ENCODE peak calls at places on chromosomes 6 and 20, in six cellular contexts. O is tibial artery, X is tibial nerve, S is adrenal gland, M is uterus, K is MM.1S. V is an unnamed sample.
A peak's percentile ranks its signal among the peaks of the same experiment; 100 is the strongest.

GRCh38 chr20:14284443-14284842 is 53.0 kb downstream of the FLRT3 start:
- DNase-seq in O (no peak), X (no peak), S (no peak), M (no peak), K (no peak), V (no peak)

GRCh38 chr6:2982464-2983121 is 11.2 kb upstream of the SERPINB6 start:
- DNase-seq in O (no peak), X (no peak), S (no peak), M (no peak), K (no peak), V (no peak)

GRCh38 chr6:89183294-89183693 is 33.9 kb downstream of the GABRR1 start:
- DNase-seq in O (no peak), X (no peak), S (no peak), M (no peak), K (no peak), V (no peak)

GRCh38 chr20:45515147-45515913 is at the start of gene SPINT3:
- DNase-seq in O (no peak), X (no peak), S (no peak), M (no peak), K (no peak), V (no peak)

GRCh38 chr6:27604986-27605385 is 132.1 kb upstream of the ZNF184 start:
- DNase-seq in O (no peak), X (no peak), S (no peak), M (no peak), K (no peak), V (no peak)

GRCh38 chr20:4329232-4329631 is 313.9 kb upstream of the RNF24 start:
- DNase-seq in O (no peak), X (no peak), S (no peak), M (no peak), K (no peak), V (no peak)

GRCh38 chr6:97240222-97240621 is 42.8 kb downstream of the MMS22L start:
- DNase-seq in O (no peak), X (no peak), S (no peak), M (no peak), K (no peak), V (peak; percentile 40)

GRCh38 chr20:58973179-58973578 is 7.9 kb upstream of the NELFCD start:
- DNase-seq in O (no peak), X (no peak), S (no peak), M (no peak), K (no peak), V (no peak)

GRCh38 chr6:8047466-8048292 is 16.5 kb downstream of the BLOC1S5 start:
- DNase-seq in O (no peak), X (no peak), S (no peak), M (no peak), K (no peak), V (no peak)

GRCh38 chr20:35285806-35286076 is 1.2 kb upstream of the EIF6 start:
- DNase-seq in O (no peak), X (no peak), S (no peak), M (no peak), K (no peak), V (no peak)

GRCh38 chr6:163085426-163085825 is 329.1 kb upstream of the QKI start:
- DNase-seq in O (no peak), X (no peak), S (no peak), M (no peak), K (no peak), V (no peak)

GRCh38 chr6:26020983-26021349 is 58.4 kb downstream of the TRIM38 start:
- DNase-seq in O (peak; percentile 62), X (no peak), S (no peak), M (peak; percentile 62), K (no peak), V (peak; percentile 55)

DNA sequence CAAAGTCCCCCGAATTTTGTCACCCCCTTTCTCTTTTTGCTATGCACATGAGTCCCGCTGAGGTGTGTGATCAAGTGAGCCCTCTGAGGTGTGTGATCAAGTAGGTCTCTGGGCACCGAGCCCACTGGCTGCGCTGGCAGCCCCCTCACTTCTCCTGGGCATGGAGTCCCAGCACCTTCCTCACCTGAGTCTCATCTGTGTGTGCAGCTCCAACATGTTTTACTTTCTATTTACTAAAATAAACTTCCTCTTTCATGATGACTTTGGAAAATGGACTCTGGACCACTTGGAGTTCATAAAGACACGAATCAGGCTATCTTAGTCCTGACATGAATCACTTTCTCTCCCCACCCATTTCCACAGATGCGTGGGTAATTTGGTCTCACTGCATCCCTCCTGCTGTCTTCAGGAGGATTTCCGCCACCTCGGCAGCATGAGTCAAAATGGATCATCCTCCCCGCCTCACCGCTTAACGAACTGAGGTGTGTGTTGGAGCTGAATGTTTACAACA is 39.8 kb downstream of the PRDM1 start:
- DNase-seq in O (no peak), X (no peak), S (no peak), M (no peak), K (no peak), V (no peak)
- H3K4me3 ChIP-seq in O (no peak overlapping the region), X (no peak overlapping the region), S (no peak overlapping the region), M (no peak overlapping the region), K (no peak overlapping the region), V (no peak overlapping the region)

DNA sequence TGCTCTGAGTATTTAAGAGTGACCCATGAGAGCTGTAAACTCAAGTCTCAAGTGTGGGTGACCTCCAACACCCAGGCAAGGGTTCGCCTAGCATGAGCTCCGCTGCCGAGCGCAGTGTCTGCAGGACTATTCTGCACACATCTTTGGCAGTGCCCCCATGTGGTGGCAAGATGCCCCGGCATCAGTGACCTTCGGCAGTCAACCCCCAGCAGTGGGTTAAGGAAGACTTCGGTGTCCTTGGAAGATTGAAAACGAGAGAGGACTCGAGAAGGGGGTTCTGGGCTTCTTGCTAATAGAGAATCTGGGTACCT is 43.1 kb downstream of the RBM38 start:
- DNase-seq in O (no peak), X (no peak), S (no peak), M (no peak), K (no peak), V (no peak)
- TF ChIP-seq CTCF in O (no peak), X (no peak), S (no peak), M (no peak), K (peak; percentile 26), V (no peak)

GRCh38 chr6:159172066-159172465 is 2.9 kb downstream of the FNDC1 start:
- DNase-seq in O (no peak), X (no peak), S (no peak), M (no peak), K (no peak), V (peak; percentile 90)

GRCh38 chr6:159170333-159170672 is 1.1 kb downstream of the FNDC1 start:
- DNase-seq in O (no peak), X (no peak), S (no peak), M (no peak), K (no peak), V (peak; percentile 45)

GRCh38 chr6:159169193-159169555 is at the start of gene FNDC1:
- DNase-seq in O (no peak), X (no peak), S (peak; percentile 20), M (peak; percentile 23), K (no peak), V (peak; percentile 31)

GRCh38 chr6:159169557-159170332 is 545 bp downstream of the FNDC1 start:
- DNase-seq in O (no peak), X (no peak), S (peak; percentile 23), M (peak; percentile 23), K (no peak), V (peak; percentile 47)

DNA sequence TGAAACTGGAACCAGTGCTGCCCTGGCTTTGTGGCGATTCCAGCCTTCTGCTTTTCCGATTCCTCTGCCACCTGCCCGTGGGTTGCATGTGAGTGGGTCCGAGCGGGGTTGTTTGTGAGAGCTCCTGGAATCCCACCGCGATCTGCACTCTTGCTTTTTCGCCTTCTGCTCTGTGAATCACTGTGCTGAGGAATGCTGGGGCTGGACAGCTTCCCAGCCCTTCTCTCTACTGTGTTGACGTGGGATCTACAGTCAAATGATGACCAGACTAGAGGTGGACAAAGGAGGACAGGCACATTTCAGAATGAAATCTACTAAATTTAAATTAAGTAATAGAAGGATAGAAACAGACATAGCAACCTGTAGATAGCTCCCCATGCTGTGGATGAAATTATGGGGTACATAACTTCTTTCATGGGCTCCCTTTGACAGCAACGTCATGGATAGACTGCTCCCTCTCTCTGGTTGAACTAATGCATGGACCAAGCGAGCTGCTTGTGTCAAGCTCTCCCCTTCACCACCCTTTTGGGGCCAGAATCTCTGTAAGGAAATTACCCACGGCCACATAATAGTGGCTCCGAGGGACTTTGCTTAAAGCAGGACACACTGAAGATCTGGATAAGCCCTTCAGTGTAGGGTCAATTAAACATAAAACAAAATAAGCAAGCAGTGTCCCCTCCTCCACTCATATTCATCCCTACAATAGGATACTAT is 2.0 kb downstream of the FNDC1 start:
- DNase-seq in O (peak; percentile 30), X (no peak), S (peak; percentile 35), M (peak; percentile 29), K (no peak), V (peak; percentile 82)
- H3K4me3 ChIP-seq in O (peak overlapping the region; percentile 19), X (no peak overlapping the region), S (no peak overlapping the region), M (no peak overlapping the region), K (no peak overlapping the region), V (peak overlapping the region; percentile 60)

DNA sequence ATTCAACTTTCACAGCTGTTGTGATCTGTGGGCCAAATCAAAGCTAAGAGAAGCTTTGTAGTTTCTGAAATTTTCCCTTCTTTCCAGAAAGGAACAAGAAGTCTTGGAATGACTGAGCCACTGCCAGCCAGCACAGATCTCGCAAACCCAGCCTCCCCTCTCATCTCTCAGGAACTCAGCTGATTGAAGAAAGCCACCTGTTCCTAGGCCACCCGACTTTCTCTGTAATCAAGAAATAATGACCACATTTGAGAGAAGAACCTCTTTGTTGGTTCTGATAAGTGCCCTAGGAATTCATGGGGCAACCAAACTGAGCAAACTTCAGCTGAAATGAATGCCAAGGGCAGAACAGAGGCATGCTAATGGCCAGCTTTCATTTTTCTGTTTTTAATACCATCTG is 61.7 kb downstream of the HDGFL1 start:
- DNase-seq in O (no peak), X (no peak), S (no peak), M (peak; percentile 37), K (no peak), V (peak; percentile 2)
- TF ChIP-seq CTCF in O (no peak), X (no peak), S (no peak), M (no peak), K (no peak), V (no peak)

DNA sequence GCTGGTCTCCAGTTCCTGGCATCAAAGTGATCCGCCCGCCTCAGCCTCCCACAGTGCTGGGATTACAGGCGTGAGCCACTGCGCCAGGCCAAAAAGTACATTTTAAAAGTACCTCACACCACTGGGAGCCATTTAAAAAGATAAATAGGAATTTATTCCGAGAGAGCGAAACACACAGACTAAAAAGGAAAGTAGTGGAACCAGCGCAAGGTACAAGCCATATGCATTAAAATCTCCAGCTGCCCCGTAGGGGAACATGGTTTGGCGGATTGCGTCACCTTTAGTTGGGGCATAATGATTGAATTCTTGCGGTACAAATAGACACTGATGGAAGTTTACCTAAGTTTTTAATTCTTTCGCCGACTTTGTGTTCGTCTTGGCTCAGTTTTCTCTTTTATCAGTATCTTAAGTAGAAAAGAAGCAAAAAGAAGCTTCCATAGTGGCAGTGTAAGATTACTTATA is 1.3 kb downstream of the RAD21L1 start:
- DNase-seq in O (no peak), X (no peak), S (no peak), M (no peak), K (no peak), V (no peak)
- H3K4me3 ChIP-seq in O (peak overlapping the region; percentile 50), X (no peak overlapping the region), S (no peak overlapping the region), M (no peak overlapping the region), K (no peak overlapping the region), V (peak overlapping the region; percentile 66)